ENCODE peak calls at places on chromosomes 1 and 21, in nine cellular contexts. One of them, this sample, is unnamed.

GRCh38 chr1:216691710-216692109 is 31.5 kb downstream of the ESRRG start:
- DNase-seq in tibial nerve: no peak
- DNase-seq in suprapubic skin: no peak
- DNase-seq in A549: no peak
- DNase-seq in K562: no peak
- DNase-seq in transverse colon: no peak
- DNase-seq in stomach: no peak
- DNase-seq in esophagus muscularis mucosa: no peak
- DNase-seq in ovary: no peak
- DNase-seq in this sample: no peak

GRCh38 chr1:171172471-171172870 is 12.6 kb upstream of the FMO2 start:
- DNase-seq in esophagus muscularis mucosa: no peak
- DNase-seq in A549: no peak
- DNase-seq in ovary: no peak
- DNase-seq in stomach: no peak
- DNase-seq in transverse colon: no peak
- DNase-seq in suprapubic skin: no peak
- DNase-seq in K562: no peak
- DNase-seq in tibial nerve: no peak
- DNase-seq in this sample: no peak

GRCh38 chr1:62187548-62187947 is 7.1 kb upstream of the L1TD1 start:
- DNase-seq in ovary: no peak
- DNase-seq in suprapubic skin: no peak
- DNase-seq in tibial nerve: no peak
- DNase-seq in stomach: no peak
- DNase-seq in esophagus muscularis mucosa: no peak
- DNase-seq in A549: no peak
- DNase-seq in transverse colon: no peak
- DNase-seq in K562: no peak
- DNase-seq in this sample: no peak

GRCh38 chr1:222918746-222919477 is 104.1 kb downstream of the DISP1 start:
- DNase-seq in suprapubic skin: no peak
- DNase-seq in transverse colon: no peak
- DNase-seq in tibial nerve: no peak
- DNase-seq in A549: no peak
- DNase-seq in esophagus muscularis mucosa: no peak
- DNase-seq in stomach: no peak
- DNase-seq in K562: no peak
- DNase-seq in ovary: no peak
- DNase-seq in this sample: no peak

GRCh38 chr1:88697503-88697902 is 13.4 kb downstream of the PKN2 start:
- DNase-seq in stomach: no peak
- DNase-seq in esophagus muscularis mucosa: no peak
- DNase-seq in A549: no peak
- DNase-seq in transverse colon: no peak
- DNase-seq in tibial nerve: no peak
- DNase-seq in ovary: no peak
- DNase-seq in suprapubic skin: no peak
- DNase-seq in K562: no peak
- DNase-seq in this sample: no peak

GRCh38 chr1:27658951-27659496 is 13.0 kb downstream of the IFI6 start:
- DNase-seq in A549: no peak
- DNase-seq in ovary: peak; percentile 42
- DNase-seq in esophagus muscularis mucosa: no peak
- DNase-seq in transverse colon: peak; percentile 22
- DNase-seq in suprapubic skin: no peak
- DNase-seq in tibial nerve: no peak
- DNase-seq in K562: no peak
- DNase-seq in stomach: no peak
- DNase-seq in this sample: peak; percentile 69

GRCh38 chr1:109314805-109315204 is 8.0 kb upstream of the MYBPHL start:
- DNase-seq in K562: no peak
- DNase-seq in ovary: no peak
- DNase-seq in suprapubic skin: no peak
- DNase-seq in tibial nerve: no peak
- DNase-seq in transverse colon: no peak
- DNase-seq in stomach: no peak
- DNase-seq in esophagus muscularis mucosa: no peak
- DNase-seq in A549: no peak
- DNase-seq in this sample: no peak

GRCh38 chr21:36828208-36828607 is 129.3 kb downstream of the SIM2 start:
- DNase-seq in K562: no peak
- DNase-seq in esophagus muscularis mucosa: no peak
- DNase-seq in suprapubic skin: no peak
- DNase-seq in transverse colon: no peak
- DNase-seq in stomach: no peak
- DNase-seq in tibial nerve: no peak
- DNase-seq in ovary: no peak
- DNase-seq in A549: no peak
- DNase-seq in this sample: no peak

GRCh38 chr21:16587141-16587570 is 857.4 kb downstream of the USP25 start:
- DNase-seq in ovary: peak; percentile 50
- DNase-seq in A549: peak; percentile 84
- DNase-seq in suprapubic skin: no peak
- DNase-seq in transverse colon: peak; percentile 60
- DNase-seq in K562: no peak
- DNase-seq in tibial nerve: peak; percentile 54
- DNase-seq in stomach: peak; percentile 60
- DNase-seq in esophagus muscularis mucosa: no peak
- DNase-seq in this sample: peak; percentile 69

GRCh38 chr1:64539808-64540207 is 69.9 kb downstream of the CACHD1 start:
- DNase-seq in ovary: peak; percentile 78
- DNase-seq in suprapubic skin: no peak
- DNase-seq in stomach: peak; percentile 80
- DNase-seq in transverse colon: peak; percentile 52
- DNase-seq in tibial nerve: peak; percentile 75
- DNase-seq in A549: no peak
- DNase-seq in esophagus muscularis mucosa: no peak
- DNase-seq in K562: no peak
- DNase-seq in this sample: peak; percentile 79

GRCh38 chr21:16192900-16193299 is 463.1 kb downstream of the USP25 start:
- DNase-seq in ovary: peak; percentile 58
- DNase-seq in K562: no peak
- DNase-seq in tibial nerve: no peak
- DNase-seq in suprapubic skin: no peak
- DNase-seq in stomach: no peak
- DNase-seq in esophagus muscularis mucosa: no peak
- DNase-seq in A549: peak; percentile 81
- DNase-seq in transverse colon: no peak
- DNase-seq in this sample: no peak

GRCh38 chr1:167648978-167649752 is 19.1 kb downstream of the RCSD1 start:
- DNase-seq in stomach: no peak
- DNase-seq in A549: no peak
- DNase-seq in esophagus muscularis mucosa: no peak
- DNase-seq in tibial nerve: peak; percentile 74
- DNase-seq in ovary: no peak
- DNase-seq in K562: no peak
- DNase-seq in transverse colon: no peak
- DNase-seq in suprapubic skin: no peak
- DNase-seq in this sample: no peak
- TF ChIP-seq EP300 in stomach: no peak
- TF ChIP-seq EP300 in A549: no peak
- TF ChIP-seq EP300 in esophagus muscularis mucosa: no peak
- TF ChIP-seq EP300 in tibial nerve: no peak
- TF ChIP-seq EP300 in ovary: no peak
- TF ChIP-seq EP300 in K562: no peak
- TF ChIP-seq EP300 in transverse colon: no peak
- TF ChIP-seq EP300 in suprapubic skin: no peak
- TF ChIP-seq EP300 in this sample: no peak

DNA sequence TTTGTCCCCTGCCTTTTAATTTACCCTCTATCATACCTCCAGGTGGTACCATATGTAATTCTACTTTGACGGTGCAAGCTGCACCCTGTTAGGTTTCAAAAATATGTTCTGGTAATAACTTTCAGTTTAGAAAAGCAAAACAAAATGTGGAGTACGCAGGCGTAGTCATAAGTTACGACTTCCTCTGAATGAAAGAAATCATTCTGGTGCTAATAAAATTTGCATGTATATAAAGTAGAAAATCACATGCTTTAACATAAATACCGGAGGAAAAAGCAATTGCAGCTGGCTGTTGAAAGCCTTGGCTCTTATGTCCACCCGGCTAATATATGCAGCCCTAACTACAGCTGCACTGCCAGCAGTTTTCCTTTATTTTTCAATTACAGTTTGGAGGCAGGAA is 65.2 kb upstream of the TMPRSS15 start:
- DNase-seq in A549: no peak
- DNase-seq in esophagus muscularis mucosa: no peak
- DNase-seq in suprapubic skin: no peak
- DNase-seq in ovary: no peak
- DNase-seq in K562: no peak
- DNase-seq in stomach: no peak
- DNase-seq in transverse colon: no peak
- DNase-seq in tibial nerve: no peak
- DNase-seq in this sample: no peak
- TF ChIP-seq EP300 in A549: no peak
- TF ChIP-seq EP300 in esophagus muscularis mucosa: no peak
- TF ChIP-seq EP300 in suprapubic skin: no peak
- TF ChIP-seq EP300 in ovary: no peak
- TF ChIP-seq EP300 in K562: no peak
- TF ChIP-seq EP300 in stomach: no peak
- TF ChIP-seq EP300 in transverse colon: no peak
- TF ChIP-seq EP300 in tibial nerve: no peak
- TF ChIP-seq EP300 in this sample: no peak

GRCh38 chr1:236685917-236686814 is at the start of gene ACTN2:
- DNase-seq in esophagus muscularis mucosa: peak; percentile 91
- DNase-seq in tibial nerve: no peak
- DNase-seq in A549: peak; percentile 10
- DNase-seq in transverse colon: peak; percentile 40
- DNase-seq in stomach: peak; percentile 55
- DNase-seq in suprapubic skin: no peak
- DNase-seq in K562: peak; percentile 98
- DNase-seq in ovary: peak; percentile 62
- DNase-seq in this sample: peak; percentile 76
- TF ChIP-seq EP300 in esophagus muscularis mucosa: no peak
- TF ChIP-seq EP300 in tibial nerve: no peak
- TF ChIP-seq EP300 in A549: no peak
- TF ChIP-seq EP300 in transverse colon: no peak
- TF ChIP-seq EP300 in stomach: no peak
- TF ChIP-seq EP300 in suprapubic skin: no peak
- TF ChIP-seq EP300 in K562: no peak
- TF ChIP-seq EP300 in ovary: no peak
- TF ChIP-seq EP300 in this sample: no peak

GRCh38 chr1:214392246-214392645 is 111.3 kb downstream of the SMYD2 start:
- DNase-seq in ovary: no peak
- DNase-seq in tibial nerve: no peak
- DNase-seq in stomach: no peak
- DNase-seq in transverse colon: no peak
- DNase-seq in esophagus muscularis mucosa: no peak
- DNase-seq in suprapubic skin: no peak
- DNase-seq in K562: no peak
- DNase-seq in A549: no peak
- DNase-seq in this sample: no peak
- TF ChIP-seq EP300 in ovary: no peak
- TF ChIP-seq EP300 in tibial nerve: no peak
- TF ChIP-seq EP300 in stomach: no peak
- TF ChIP-seq EP300 in transverse colon: no peak
- TF ChIP-seq EP300 in esophagus muscularis mucosa: no peak
- TF ChIP-seq EP300 in suprapubic skin: no peak
- TF ChIP-seq EP300 in K562: no peak
- TF ChIP-seq EP300 in A549: no peak
- TF ChIP-seq EP300 in this sample: no peak